ENCODE peak calls at places on chromosome 11, in eight cellular contexts. M is tibial artery, E is osteocyte, S is GM20000, T is A549, N is brain microvascular endothelial cell, Y is DND-41, U is stomach. L is an unnamed sample.

GRCh38 chr11:200224-201003 is 6.8 kb downstream of the BET1L start:
- DNase-seq in M (peak; percentile 17), E (peak; percentile 78), S (no peak), T (no peak), N (no peak), Y (no peak), U (peak; percentile 22), L (peak; percentile 47)

GRCh38 chr11:43944761-43945311 is 2.4 kb downstream of the C11orf96 start:
- DNase-seq in M (peak; percentile 80), E (no peak), S (peak; percentile 87), T (peak; percentile 60), N (peak; percentile 61), Y (peak; percentile 73), U (peak; percentile 78), L (peak; percentile 81)

GRCh38 chr11:70314730-70315129 is 44.2 kb downstream of the PPFIA1 start:
- DNase-seq in M (no peak), E (no peak), S (no peak), T (no peak), N (no peak), Y (no peak), U (no peak), L (no peak)

GRCh38 chr11:42066113-42066512 is 606.7 kb upstream of the LRRC4C start:
- DNase-seq in M (peak; percentile 25), E (no peak), S (no peak), T (peak; percentile 14), N (peak; percentile 71), Y (no peak), U (no peak), L (no peak)

GRCh38 chr11:2673871-2674471 is 25.8 kb downstream of the KCNQ1OT1 start:
- DNase-seq in M (peak; percentile 13), E (peak; percentile 59), S (no peak), T (no peak), N (no peak), Y (no peak), U (peak; percentile 24), L (peak; percentile 58)

GRCh38 chr11:96335389-96335788 is 7.6 kb downstream of the MAML2 start:
- DNase-seq in M (no peak), E (no peak), S (no peak), T (no peak), N (no peak), Y (no peak), U (no peak), L (no peak)

GRCh38 chr11:74725701-74726100 is 5.5 kb downstream of the CHRDL2 start:
- DNase-seq in M (no peak), E (no peak), S (no peak), T (no peak), N (no peak), Y (no peak), U (no peak), L (no peak)

GRCh38 chr11:47498149-47498548 is 49.2 kb upstream of the RAPSN start:
- DNase-seq in M (no peak), E (no peak), S (no peak), T (no peak), N (no peak), Y (no peak), U (no peak), L (no peak)

GRCh38 chr11:29629281-29629680 is 387.5 kb downstream of the KCNA4 start:
- DNase-seq in M (no peak), E (no peak), S (no peak), T (no peak), N (peak; percentile 2), Y (no peak), U (no peak), L (no peak)

DNA sequence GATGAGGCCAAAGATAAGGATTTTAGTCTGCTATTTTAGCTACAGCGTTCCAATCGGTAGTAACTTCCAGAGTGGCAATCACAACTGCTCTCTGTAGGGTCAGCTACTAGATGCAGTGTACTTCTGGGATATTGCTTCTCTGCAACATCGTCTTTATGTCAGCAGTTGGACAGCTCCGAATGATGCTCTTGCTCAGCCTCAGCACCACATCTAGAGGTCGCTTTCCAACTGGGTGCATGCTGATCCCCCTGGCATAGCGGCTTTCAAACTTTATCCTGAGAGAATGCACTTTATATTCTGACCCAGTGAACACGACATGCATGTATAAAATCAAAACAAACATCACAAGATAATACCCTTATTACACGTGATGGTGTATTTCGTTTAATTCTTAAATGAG is 219.6 kb downstream of the C11orf87 start:
- DNase-seq in M (no peak), E (no peak), S (no peak), T (peak; percentile 13), N (peak; percentile 46), Y (peak; percentile 6), U (no peak), L (no peak)
- TF ChIP-seq CTCF in M (no peak), E (peak; percentile 53), S (no peak), T (peak; percentile 5), N (peak; percentile 36), Y (peak; percentile 11), U (no peak), L (peak; percentile 43)

GRCh38 chr11:116374085-116374484 is 398.7 kb downstream of the BUD13 start:
- DNase-seq in M (no peak), E (no peak), S (no peak), T (no peak), N (no peak), Y (no peak), U (no peak), L (no peak)

GRCh38 chr11:116373545-116373944 is 399.2 kb downstream of the BUD13 start:
- DNase-seq in M (no peak), E (no peak), S (no peak), T (no peak), N (no peak), Y (no peak), U (no peak), L (no peak)

GRCh38 chr11:116376547-116376946 is 396.2 kb downstream of the BUD13 start:
- DNase-seq in M (no peak), E (no peak), S (no peak), T (no peak), N (no peak), Y (no peak), U (no peak), L (no peak)

GRCh38 chr11:116376054-116376453 is 396.7 kb downstream of the BUD13 start:
- DNase-seq in M (no peak), E (no peak), S (no peak), T (no peak), N (no peak), Y (no peak), U (no peak), L (no peak)

GRCh38 chr11:116375221-116375620 is 397.6 kb downstream of the BUD13 start:
- DNase-seq in M (no peak), E (no peak), S (no peak), T (no peak), N (no peak), Y (no peak), U (no peak), L (no peak)
- TF ChIP-seq CTCF in M (no peak), E (no peak), S (no peak), T (no peak), N (no peak), Y (no peak), U (no peak), L (no peak)

DNA sequence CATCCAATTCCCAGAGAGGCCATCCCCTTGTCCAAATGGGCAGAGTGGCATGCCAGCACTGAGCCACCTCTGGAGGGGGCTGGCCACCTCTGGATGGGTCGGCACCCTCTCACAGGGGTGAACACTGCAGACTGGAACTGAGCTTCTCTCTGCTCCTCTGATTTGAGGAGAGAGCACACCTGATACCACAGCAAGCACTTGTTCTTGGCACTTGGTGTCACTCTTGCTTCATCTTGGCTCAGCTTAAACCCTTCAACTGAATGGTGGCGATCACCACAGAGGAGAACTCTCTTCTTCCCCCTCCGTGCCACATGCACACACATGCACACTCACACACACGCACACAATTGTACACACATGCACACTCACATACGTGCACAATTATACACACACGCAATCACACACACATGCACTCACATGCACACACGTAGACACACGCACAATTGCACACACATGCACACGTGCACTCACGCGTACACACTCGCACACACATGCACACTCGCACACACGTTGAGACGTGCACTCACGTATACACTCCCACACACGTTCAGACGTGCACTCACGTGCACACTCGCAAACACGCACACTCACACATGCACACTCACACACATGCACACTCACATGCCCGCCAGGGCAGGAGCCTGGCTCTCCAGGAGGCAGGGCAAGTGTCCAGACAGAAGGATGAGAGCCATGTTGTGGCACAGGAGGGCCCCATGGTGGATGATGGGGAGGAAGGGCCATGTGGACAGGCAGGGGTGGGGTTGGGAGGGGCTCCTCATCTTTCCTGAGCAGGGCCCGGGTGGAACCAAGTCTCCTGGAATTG is 23.4 kb downstream of the OVOL1 start:
- DNase-seq in M (no peak), E (no peak), S (no peak), T (peak; percentile 32), N (no peak), Y (no peak), U (no peak), L (no peak)
- TF ChIP-seq CTCF in M (no peak), E (no peak), S (no peak), T (no peak), N (no peak), Y (peak; percentile 47), U (no peak), L (no peak)

GRCh38 chr11:45182902-45183301 is 36.5 kb downstream of the PRDM11 start:
- DNase-seq in M (no peak), E (no peak), S (no peak), T (peak; percentile 58), N (peak; percentile 20), Y (no peak), U (peak; percentile 46), L (no peak)
- TF ChIP-seq CTCF in M (peak; percentile 49), E (peak; percentile 51), S (peak; percentile 23), T (peak; percentile 49), N (peak; percentile 78), Y (peak; percentile 42), U (no peak), L (peak; percentile 66)

DNA sequence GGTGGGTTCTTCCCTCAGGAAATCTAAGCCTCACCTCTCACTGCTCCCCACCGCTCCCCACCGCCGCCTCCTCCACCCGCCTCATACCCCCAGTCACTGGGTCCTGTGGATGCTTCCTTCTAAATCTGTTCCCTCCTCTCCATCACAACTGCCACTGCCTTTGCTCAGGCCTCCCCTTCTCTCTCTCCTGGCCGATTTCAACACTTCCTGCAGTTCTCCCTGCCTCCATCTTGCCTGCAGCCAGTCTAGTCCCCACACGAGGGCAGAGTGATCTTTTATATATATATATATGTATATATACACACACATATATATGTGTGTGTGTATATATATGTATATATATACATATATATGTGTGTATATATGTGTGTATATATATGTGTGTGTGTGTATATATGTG is 27.8 kb downstream of the CREB3L1 start:
- DNase-seq in M (no peak), E (no peak), S (no peak), T (no peak), N (peak; percentile 35), Y (no peak), U (no peak), L (no peak)
- TF ChIP-seq CTCF in M (no peak), E (no peak), S (no peak), T (no peak), N (peak; percentile 59), Y (peak; percentile 35), U (no peak), L (peak; percentile 17)

DNA sequence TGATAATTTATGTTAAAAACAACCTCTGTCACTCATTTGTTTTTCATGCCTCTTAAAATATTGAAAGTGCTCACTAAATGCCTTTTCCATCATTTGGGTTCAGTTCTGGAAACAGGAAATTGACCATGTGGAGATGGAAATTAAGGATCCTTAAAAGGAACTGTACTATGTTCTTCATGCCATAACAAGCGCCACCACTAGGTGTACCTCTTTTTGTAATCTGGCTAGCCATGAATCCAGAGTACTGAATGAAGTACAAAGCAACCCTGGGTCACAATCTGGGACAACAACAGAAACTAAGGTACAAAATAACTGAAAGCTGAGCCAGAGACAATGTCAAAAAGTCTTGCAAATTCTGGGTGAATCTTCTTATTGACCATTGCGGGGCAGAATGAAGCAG is 559.1 kb downstream of the FAM181B start:
- DNase-seq in M (no peak), E (no peak), S (no peak), T (peak; percentile 5), N (peak; percentile 0), Y (no peak), U (no peak), L (no peak)
- TF ChIP-seq CTCF in M (no peak), E (peak; percentile 32), S (no peak), T (no peak), N (peak; percentile 34), Y (peak; percentile 33), U (no peak), L (peak; percentile 70)